ENCODE peak calls at places on chromosomes 7 and 10, in nine cellular contexts. S is progenitor cell of endocrine pancreas; P is A673; J is adrenal gland; I is GM12865; W is CD4-positive, alpha-beta T cell; G is AG09309; L is glutamatergic neuron; V is B cell. D is an unnamed sample.

GRCh38 chr7:103593691-103594090 is 147.7 kb upstream of the SLC26A5 start:
- DNase-seq in S (no peak), P (no peak), J (no peak), I (no peak), W (no peak), G (peak; percentile 28), L (no peak), V (no peak), D (no peak)

GRCh38 chr7:25028370-25028971 is 48.5 kb upstream of the OSBPL3 start:
- DNase-seq in S (no peak), P (peak; percentile 37), J (no peak), I (no peak), W (no peak), G (peak; percentile 48), L (no peak), V (no peak), D (no peak)

GRCh38 chr7:138257459-138258193 is 181.4 kb downstream of the AKR1D1 start:
- DNase-seq in S (no peak), P (no peak), J (peak; percentile 53), I (no peak), W (no peak), G (no peak), L (no peak), V (no peak), D (peak; percentile 31)

GRCh38 chr10:119316729-119317097 is 109.3 kb downstream of the GRK5 start:
- DNase-seq in S (no peak), P (peak; percentile 82), J (peak; percentile 54), I (no peak), W (no peak), G (no peak), L (no peak), V (no peak), D (no peak)

GRCh38 chr7:95476904-95477594 is 8.7 kb upstream of the ASB4 start:
- DNase-seq in S (no peak), P (peak; percentile 85), J (peak; percentile 61), I (peak; percentile 74), W (peak; percentile 10), G (no peak), L (peak; percentile 63), V (peak; percentile 68), D (peak; percentile 66)

GRCh38 chr10:77692782-77693181 is 55.2 kb upstream of the KCNMA1 start:
- DNase-seq in S (no peak), P (no peak), J (no peak), I (no peak), W (no peak), G (no peak), L (no peak), V (no peak), D (no peak)

GRCh38 chr10:113241966-113242365 is 291.9 kb downstream of the TCF7L2 start:
- DNase-seq in S (no peak), P (no peak), J (no peak), I (no peak), W (no peak), G (no peak), L (no peak), V (no peak), D (no peak)

GRCh38 chr10:74738052-74738451 is 88.3 kb upstream of the KAT6B start:
- DNase-seq in S (no peak), P (peak; percentile 13), J (no peak), I (peak; percentile 89), W (no peak), G (no peak), L (no peak), V (no peak), D (no peak)

GRCh38 chr10:234708-235406 is 99.6 kb downstream of the ZMYND11 start:
- DNase-seq in S (no peak), P (no peak), J (no peak), I (no peak), W (no peak), G (no peak), L (no peak), V (no peak), D (no peak)

GRCh38 chr7:17109017-17109416 is 189.4 kb upstream of the AHR start:
- DNase-seq in S (no peak), P (no peak), J (no peak), I (no peak), W (no peak), G (peak; percentile 56), L (no peak), V (no peak), D (no peak)

GRCh38 chr10:110834622-110835219 is 37.0 kb upstream of the PDCD4 start:
- DNase-seq in S (no peak), P (peak; percentile 71), J (no peak), I (no peak), W (no peak), G (no peak), L (no peak), V (no peak), D (no peak)

GRCh38 chr7:87110778-87111177 is 41.5 kb upstream of the DMTF1 start:
- DNase-seq in S (no peak), P (no peak), J (no peak), I (no peak), W (no peak), G (peak; percentile 8), L (no peak), V (no peak), D (no peak)

GRCh38 chr10:92291921-92292860 is 1.2 kb downstream of the MARCHF5 start:
- DNase-seq in S (peak; percentile 12), P (peak; percentile 66), J (peak; percentile 49), I (peak; percentile 84), W (peak; percentile 21), G (peak; percentile 2), L (peak; percentile 39), V (peak; percentile 65), D (no peak)

GRCh38 chr10:76231258-76231934 is 800.0 kb downstream of the LRMDA start:
- DNase-seq in S (no peak), P (no peak), J (no peak), I (no peak), W (no peak), G (no peak), L (no peak), V (no peak), D (no peak)

GRCh38 chr10:132200344-132201110 is 13.8 kb downstream of the DPYSL4 start:
- DNase-seq in S (no peak), P (no peak), J (no peak), I (no peak), W (no peak), G (no peak), L (peak; percentile 13), V (no peak), D (no peak)

GRCh38 chr10:123170961-123171360 is 16.8 kb downstream of the BUB3 start:
- DNase-seq in S (no peak), P (no peak), J (no peak), I (no peak), W (no peak), G (no peak), L (no peak), V (no peak), D (no peak)

DNA sequence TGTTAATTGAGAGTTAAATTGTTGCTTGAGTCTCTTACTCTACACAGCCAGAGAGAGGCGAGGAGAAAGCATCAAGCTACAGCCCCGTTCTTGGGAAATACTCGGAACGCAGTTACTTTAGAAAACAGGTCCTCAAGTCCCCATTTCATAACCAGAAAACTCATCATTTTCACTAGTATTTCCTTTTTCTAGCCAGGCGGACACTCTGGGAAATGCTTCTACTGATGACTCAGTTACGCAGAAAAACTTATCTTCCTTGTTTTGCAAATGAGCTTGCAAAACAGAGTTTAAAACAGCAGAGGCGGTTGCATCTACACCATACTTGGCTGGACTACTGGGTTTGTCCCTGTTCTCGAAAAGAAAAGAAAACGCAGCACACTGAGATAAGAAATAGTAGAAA is 111.4 kb upstream of the FGFR2 start:
- DNase-seq in S (no peak), P (no peak), J (no peak), I (no peak), W (no peak), G (peak; percentile 73), L (no peak), V (no peak), D (no peak)
- TF ChIP-seq CTCF in S (no peak), P (no peak), J (no peak), I (no peak), W (no peak), G (no peak), L (no peak), V (no peak), D (no peak)

DNA sequence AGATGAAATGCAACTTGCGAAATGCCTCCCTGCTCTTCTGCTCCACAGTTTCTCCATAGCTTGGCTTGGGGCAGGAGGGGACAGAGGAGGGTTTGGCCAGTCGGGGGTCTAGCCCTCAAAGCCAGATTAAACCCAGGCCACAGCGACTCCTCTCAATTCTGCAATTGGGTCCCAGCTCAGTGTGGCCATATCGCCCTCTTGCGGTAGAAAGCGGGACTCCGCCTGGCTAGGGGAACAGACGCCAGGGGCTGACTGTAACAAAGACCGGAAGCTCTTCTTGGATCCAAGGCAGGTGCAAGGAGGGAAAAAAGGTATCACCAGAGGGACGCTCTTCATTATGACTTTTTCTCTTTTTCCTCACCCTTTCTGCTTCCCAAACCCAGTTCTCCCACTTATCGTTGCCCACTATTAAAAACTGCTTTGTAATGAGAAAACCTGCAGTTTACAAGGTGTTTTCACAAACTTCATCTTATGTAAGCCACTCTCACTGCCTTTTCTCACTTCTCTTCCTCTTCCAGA is 36.6 kb upstream of the TNPO3 start:
- DNase-seq in S (peak; percentile 93), P (peak; percentile 83), J (peak; percentile 70), I (peak; percentile 88), W (peak; percentile 88), G (no peak), L (peak; percentile 96), V (peak; percentile 89), D (peak; percentile 96)
- TF ChIP-seq CTCF in S (peak; percentile 96), P (peak; percentile 99), J (peak; percentile 96), I (peak; percentile 97), W (peak; percentile 97), G (peak; percentile 99), L (peak; percentile 95), V (peak; percentile 97), D (no peak)

DNA sequence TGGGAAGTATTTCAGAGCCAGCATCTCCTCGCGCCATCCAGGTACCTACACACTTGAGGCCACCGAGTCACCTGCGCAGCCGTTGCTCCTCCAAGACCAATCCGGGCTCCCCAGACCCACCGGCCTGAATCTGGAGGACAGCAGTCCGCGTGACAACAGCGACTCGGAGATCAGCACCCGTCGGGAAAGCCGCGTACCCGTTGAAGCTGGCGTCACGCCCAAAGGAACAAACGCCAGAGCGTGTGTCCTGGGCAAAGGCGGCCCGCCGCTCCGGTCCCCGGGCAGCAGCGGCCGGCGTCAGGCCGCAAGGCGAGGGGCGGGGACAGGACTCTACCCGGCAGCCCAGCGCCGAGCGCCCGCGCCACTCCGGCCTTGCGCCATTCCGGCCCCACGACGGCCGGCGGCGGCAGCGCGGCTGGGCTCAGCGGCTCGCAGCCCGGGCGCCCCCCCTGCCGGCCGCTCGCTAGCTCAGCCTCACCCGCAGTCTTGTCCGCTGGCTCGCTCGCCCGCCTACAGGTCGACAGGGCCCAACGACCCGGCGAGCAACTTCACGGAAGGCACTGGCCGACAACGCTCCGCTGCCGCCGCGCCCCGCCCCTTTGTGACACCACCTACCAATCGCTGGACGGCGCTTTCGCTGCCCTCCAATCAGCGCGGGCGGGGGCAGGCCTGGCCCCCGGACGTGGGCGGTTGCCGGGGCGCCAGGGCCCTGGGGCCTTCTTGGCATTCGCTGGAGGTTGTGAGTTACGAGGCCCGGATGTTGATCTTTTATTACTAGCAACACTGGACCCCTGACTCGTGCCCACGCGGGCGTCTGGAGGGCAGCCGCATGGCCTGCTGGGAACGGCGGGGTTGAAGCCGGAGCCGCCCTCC is at the start of gene ZFAND4:
- DNase-seq in S (peak; percentile 97), P (peak; percentile 97), J (peak; percentile 99), I (peak; percentile 100), W (peak; percentile 88), G (peak; percentile 83), L (peak; percentile 99), V (peak; percentile 97), D (peak; percentile 82)
- TF ChIP-seq CTCF in S (peak; percentile 71), P (peak; percentile 23), J (peak; percentile 8), I (peak; percentile 71), W (no peak), G (peak; percentile 44), L (peak; percentile 57), V (peak; percentile 72), D (no peak)

GRCh38 chr7:26280723-26281122 is 10.9 kb upstream of the SNX10 start:
- DNase-seq in S (no peak), P (no peak), J (no peak), I (no peak), W (no peak), G (no peak), L (no peak), V (no peak), D (no peak)
- TF ChIP-seq CTCF in S (no peak), P (no peak), J (no peak), I (no peak), W (no peak), G (no peak), L (no peak), V (no peak), D (no peak)

D was measured in omental fat pad.